ENCODE peak calls at places on chromosomes 4 and X, in four cellular contexts. X is AG09309, U is heart left ventricle, H is endothelial cell. N is an unnamed sample.

GRCh38 chr4:163269156-163269555 is 63.2 kb downstream of the NPY1R start:
- DNase-seq in H (no peak), X (no peak), U (no peak), N (no peak)

GRCh38 chrX:105821471-105822081 is 763 bp upstream of the NRK start:
- DNase-seq in X (no peak), H (no peak), U (no peak), N (peak)

GRCh38 chr4:148883435-148883834 is 441.2 kb upstream of the NR3C2 start:
- DNase-seq in U (no peak), H (no peak), X (no peak), N (no peak)

GRCh38 chr4:138088449-138089208 is 153.5 kb downstream of the SLC7A11 start:
- DNase-seq in X (no peak), H (no peak), U (peak), N (no peak)

GRCh38 chr4:15855804-15856475 is 77.8 kb downstream of the CD38 start:
- DNase-seq in H (no peak), U (no peak), X (no peak), N (no peak)

GRCh38 chr4:188444500-188444899 is 305.3 kb downstream of the TRIML1 start:
- DNase-seq in U (no peak), X (no peak), H (no peak), N (no peak)

GRCh38 chr4:83022724-83023427 is 12.1 kb upstream of the COPS4 start:
- DNase-seq in X (no peak), H (no peak), U (no peak), N (no peak)

GRCh38 chrX:427812-428725 is 41.4 kb upstream of the PPP2R3B start:
- DNase-seq in H (no peak), X (no peak), U (no peak), N (peak)

GRCh38 chrX:97402333-97402732 is 518.6 kb downstream of the RPA4 start:
- DNase-seq in U (no peak), X (no peak), H (no peak), N (no peak)

GRCh38 chrX:41779058-41779564 is 55.1 kb downstream of the GPR82 start:
- DNase-seq in H (no peak), X (no peak), U (no peak), N (no peak)

GRCh38 chrX:53686151-53686885 is at the start of gene HUWE1:
- DNase-seq in U (peak), H (peak), X (no peak), N (peak)

GRCh38 chr4:112970903-112971302 is 78.5 kb upstream of the ANK2 start:
- DNase-seq in U (no peak), X (no peak), H (no peak), N (no peak)

GRCh38 chrX:24360272-24360671 is at the start of gene SUPT20HL1:
- DNase-seq in U (no peak), H (no peak), X (no peak), N (no peak)

GRCh38 chrX:129638917-129639316 is 15.8 kb downstream of the APLN start:
- DNase-seq in H (no peak), X (no peak), U (no peak), N (no peak)

GRCh38 chrX:39905475-39905889 is 192.3 kb downstream of the BCOR start:
- DNase-seq in H (no peak), X (no peak), U (no peak), N (no peak)

GRCh38 chr4:105140684-105141490 is 5.8 kb upstream of the TET2 start:
- DNase-seq in H (peak), U (no peak), X (no peak), N (peak)

GRCh38 chr4:15689540-15689939 is 7.9 kb downstream of the FAM200B start:
- DNase-seq in H (no peak), X (no peak), U (no peak), N (no peak)

GRCh38 chr4:16779028-16779675 is 119.3 kb downstream of the LDB2 start:
- DNase-seq in H (no peak), U (no peak), X (peak), N (no peak)

GRCh38 chr4:80202190-80202711 is 4.9 kb downstream of the PRDM8 start:
- DNase-seq in U (peak), H (peak), X (no peak), N (peak)

GRCh38 chr4:75306496-75306895 is 207.7 kb downstream of the RCHY1 start:
- DNase-seq in H (no peak), X (no peak), U (no peak), N (no peak)

GRCh38 chr4:7342223-7342576 is 92.5 kb downstream of the PSAPL1 start:
- DNase-seq in U (peak), X (no peak), H (no peak), N (no peak)

GRCh38 chr4:108361886-108362285 is 193.2 kb upstream of the LEF1 start:
- DNase-seq in U (no peak), H (no peak), X (no peak), N (no peak)

GRCh38 chrX:4764888-4765287 is 1051.4 kb upstream of the PRKX start:
- DNase-seq in X (no peak), U (no peak), H (no peak), N (no peak)

GRCh38 chr4:145722561-145722960 is 42.6 kb downstream of the C4orf51 start:
- DNase-seq in U (no peak), X (no peak), H (no peak), N (no peak)

GRCh38 chrX:48919360-48919821 is 567 bp upstream of the PIM2 start:
- DNase-seq in U (no peak), H (no peak), X (no peak), N (no peak)

GRCh38 chrX:109344666-109345065 is 137.2 kb downstream of the GUCY2F start:
- DNase-seq in U (no peak), X (no peak), H (no peak), N (no peak)

GRCh38 chr4:7167706-7168105 is 24.6 kb upstream of the SORCS2 start:
- DNase-seq in H (no peak), X (no peak), U (no peak), N (no peak)

GRCh38 chr4:111933703-111934102 is 211.6 kb upstream of the FAM241A start:
- DNase-seq in H (no peak), U (no peak), X (no peak), N (no peak)

GRCh38 chr4:81137894-81138293 is 77.1 kb downstream of the PRKG2 start:
- DNase-seq in X (no peak), U (no peak), H (no peak), N (no peak)

N was measured in retina.